ENCODE peak calls at places on chromosomes 4 and X, in four cellular contexts. Q, S, A and W are unnamed samples.

GRCh38 chrX:24395775-24396174 is 35.3 kb downstream of the SUPT20HL1 start:
- DNase-seq in Q (peak; percentile 49), S (peak; percentile 73), A (peak; percentile 26), W (peak; percentile 73)

GRCh38 chr4:118281611-118282442 is 71.0 kb downstream of the PRSS12 start:
- DNase-seq in A (no peak), S (peak; percentile 62), Q (no peak), W (peak; percentile 83)

GRCh38 chr4:40056722-40057539 is at the start of gene N4BP2:
- DNase-seq in Q (peak; percentile 89), A (no peak), S (peak; percentile 72), W (peak; percentile 72)

GRCh38 chr4:184747034-184747830 is 13.3 kb upstream of the CENPU start:
- DNase-seq in A (no peak), S (no peak), Q (no peak), W (no peak)

GRCh38 chrX:45758319-45758718 is 557.6 kb upstream of the DIPK2B start:
- DNase-seq in S (no peak), Q (no peak), A (no peak), W (no peak)

GRCh38 chr4:127012549-127012948 is 620.2 kb upstream of the INTU start:
- DNase-seq in A (no peak), S (no peak), Q (no peak), W (no peak)

GRCh38 chrX:33725556-33726232 is 406.4 kb downstream of the FAM47A start:
- DNase-seq in Q (peak; percentile 19), S (no peak), A (no peak), W (peak; percentile 8)

GRCh38 chrX:439719-440118 is 53.0 kb upstream of the PPP2R3B start:
- DNase-seq in Q (no peak), S (no peak), A (no peak), W (no peak)

GRCh38 chr4:53119685-53120084 is 246.2 kb downstream of the SCFD2 start:
- DNase-seq in Q (no peak), A (no peak), S (no peak), W (peak; percentile 42)

GRCh38 chr4:107939307-107939706 is 8.0 kb downstream of the CYP2U1 start:
- DNase-seq in S (no peak), Q (no peak), A (peak; percentile 52), W (no peak)

GRCh38 chr4:2832309-2832980 is 11.2 kb upstream of the ADD1 start:
- DNase-seq in A (no peak), S (no peak), Q (no peak), W (no peak)

GRCh38 chr4:109959195-109959594 is 46.5 kb downstream of the EGF start:
- DNase-seq in S (no peak), A (no peak), Q (no peak), W (no peak)

GRCh38 chr4:76301068-76301774 is 5.3 kb upstream of the STBD1 start:
- DNase-seq in S (no peak), Q (no peak), A (peak; percentile 54), W (no peak)